ENCODE peak calls at places on chromosomes 16 and 17, in five cellular contexts. E is prostate gland, R is cardiac muscle cell, K is IMR-90, S is ovary. A is an unnamed sample.

GRCh38 chr17:29084476-29085148 is 41.7 kb downstream of the PIPOX start:
- DNase-seq in E (no peak), S (no peak), K (peak; percentile 55), R (no peak), A (no peak)

GRCh38 chr17:29577009-29577777 is 8.7 kb downstream of the TP53I13 start:
- DNase-seq in E (no peak), K (no peak), R (no peak), S (no peak), A (no peak)

GRCh38 chr16:50516401-50516800 is 31.8 kb upstream of the NKD1 start:
- DNase-seq in R (no peak), E (no peak), S (no peak), K (no peak), A (no peak)

GRCh38 chr17:3768786-3769185 is 32.2 kb downstream of the ITGAE start:
- DNase-seq in E (no peak), R (no peak), S (no peak), K (no peak), A (no peak)

GRCh38 chr17:80850817-80851216 is 140.8 kb upstream of the CHMP6 start:
- DNase-seq in K (peak; percentile 74), E (no peak), R (no peak), S (no peak), A (peak; percentile 86)

GRCh38 chr17:44219126-44219635 is 294 bp downstream of the UBTF start:
- DNase-seq in R (no peak), E (peak; percentile 42), S (peak; percentile 84), K (peak; percentile 65), A (peak; percentile 75)

GRCh38 chr17:40915721-40916256 is 21.7 kb downstream of the KRT23 start:
- DNase-seq in S (no peak), K (peak; percentile 77), R (no peak), E (no peak), A (peak; percentile 82)

GRCh38 chr17:1143573-1143972 is 36.2 kb downstream of the ABR start:
- DNase-seq in E (no peak), K (peak; percentile 34), R (peak; percentile 71), S (no peak), A (no peak)

GRCh38 chr17:58189436-58190146 is 2.9 kb upstream of the EPX start:
- DNase-seq in K (peak; percentile 81), E (no peak), S (no peak), R (no peak), A (peak; percentile 85)

GRCh38 chr17:1090454-1091189 is 89.2 kb downstream of the ABR start:
- DNase-seq in R (no peak), S (no peak), K (no peak), E (peak; percentile 54), A (peak; percentile 45)

GRCh38 chr17:39219647-39220154 is 6.0 kb downstream of the STAC2 start:
- DNase-seq in R (peak; percentile 57), S (no peak), K (no peak), E (peak; percentile 60), A (no peak)

GRCh38 chr16:88382491-88383400 is at the start of gene ZNF469:
- DNase-seq in E (no peak), S (peak; percentile 46), R (peak; percentile 69), K (peak; percentile 57), A (no peak)

DNA sequence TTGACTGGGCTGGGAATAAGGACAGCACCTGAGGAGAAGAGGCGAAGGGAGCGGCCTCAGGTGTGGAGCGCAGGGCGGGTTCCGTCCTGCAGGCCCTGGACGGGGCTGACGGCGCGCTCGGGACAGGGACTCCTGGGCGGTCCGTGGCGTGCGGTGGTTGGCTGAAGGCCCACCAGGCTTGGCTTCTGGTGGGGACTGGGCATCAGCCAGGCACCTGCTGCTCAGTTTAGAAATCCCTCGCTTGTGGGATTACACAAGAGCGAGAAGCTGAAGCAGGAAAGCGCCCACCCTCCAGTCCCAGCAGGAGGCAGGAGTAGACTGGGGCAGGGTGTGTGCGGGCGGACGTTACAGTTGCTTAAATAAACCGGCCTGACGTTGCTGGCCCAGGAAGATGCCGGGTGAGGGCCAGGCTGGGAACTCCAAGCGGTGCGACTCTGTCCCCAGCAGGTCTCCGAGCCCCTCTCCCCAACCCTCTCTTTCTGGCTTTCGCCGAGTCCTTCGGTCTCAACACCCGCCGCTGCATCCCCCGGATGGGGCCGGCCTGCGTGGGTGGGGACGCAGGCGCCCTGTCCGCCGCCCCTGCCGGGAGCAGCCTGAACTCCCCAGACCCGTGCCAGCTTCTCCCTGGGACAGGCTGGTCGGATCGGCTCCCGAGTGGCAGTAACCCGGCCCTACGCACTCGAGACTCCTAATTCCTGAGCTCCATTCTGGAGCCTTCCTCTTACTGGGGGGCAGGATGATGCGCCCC is 639 bp downstream of the MIF4GD start:
- DNase-seq in K (peak; percentile 76), R (peak; percentile 79), E (peak; percentile 60), S (peak; percentile 67), A (peak; percentile 82)
- TF ChIP-seq CTCF in K (peak; percentile 63), R (peak; percentile 47), E (no peak), S (no peak), A (peak; percentile 59)

GRCh38 chr16:3098459-3099394 is at the start of gene ZSCAN10:
- DNase-seq in K (no peak), E (no peak), S (no peak), R (no peak), A (no peak)
- H3K4me3 ChIP-seq in K (peak within 1 kb of the TSS; percentile 31), E (no peak within 1 kb of the TSS), S (no peak within 1 kb of the TSS), R (peak within 1 kb of the TSS; percentile 15), A (peak within 1 kb of the TSS; percentile 22)

DNA sequence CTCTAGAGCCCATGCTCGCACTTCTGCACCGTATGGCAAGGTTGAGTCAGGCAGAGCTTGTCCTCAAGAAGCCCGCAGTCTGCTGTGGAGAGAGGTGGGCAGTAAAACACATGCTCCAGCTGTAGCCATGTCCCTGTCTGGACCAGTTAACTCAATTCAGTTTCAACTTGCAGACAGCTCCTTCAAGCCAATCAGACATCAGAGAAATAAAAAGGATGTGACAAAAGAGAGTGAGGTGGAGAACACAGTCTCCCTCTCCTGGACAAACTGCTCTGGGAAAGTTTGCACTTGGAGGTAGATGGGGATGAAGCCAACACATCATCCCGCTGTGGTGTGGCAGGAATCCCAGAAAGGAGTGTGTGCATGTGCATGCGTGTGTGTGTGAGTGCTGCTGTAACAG is 358.5 kb upstream of the ASIC2 start:
- DNase-seq in R (no peak), S (no peak), E (no peak), K (peak; percentile 2), A (peak; percentile 9)
- TF ChIP-seq CTCF in R (no peak), S (no peak), E (no peak), K (no peak), A (peak; percentile 7)

GRCh38 chr16:29809850-29810698 is 1.9 kb upstream of the PRRT2 start:
- DNase-seq in K (no peak), S (peak; percentile 60), R (no peak), E (no peak), A (no peak)
- H3K4me3 ChIP-seq in K (no peak overlapping the region), S (no peak overlapping the region), R (no peak overlapping the region), E (peak overlapping the region; percentile 56), A (no peak overlapping the region)

GRCh38 chr17:13027246-13027645 is 9.4 kb upstream of the ELAC2 start:
- DNase-seq in K (peak; percentile 29), E (no peak), S (no peak), R (no peak), A (no peak)

GRCh38 chr17:13024526-13025263 is 6.9 kb upstream of the ELAC2 start:
- DNase-seq in E (peak; percentile 13), S (peak; percentile 57), R (peak; percentile 79), K (peak; percentile 52), A (peak; percentile 56)

GRCh38 chr17:13025687-13026086 is 7.9 kb upstream of the ELAC2 start:
- DNase-seq in R (no peak), K (no peak), S (no peak), E (no peak), A (no peak)

GRCh38 chr17:13025264-13025627 is 7.4 kb upstream of the ELAC2 start:
- DNase-seq in K (no peak), R (no peak), E (no peak), S (no peak), A (no peak)

DNA sequence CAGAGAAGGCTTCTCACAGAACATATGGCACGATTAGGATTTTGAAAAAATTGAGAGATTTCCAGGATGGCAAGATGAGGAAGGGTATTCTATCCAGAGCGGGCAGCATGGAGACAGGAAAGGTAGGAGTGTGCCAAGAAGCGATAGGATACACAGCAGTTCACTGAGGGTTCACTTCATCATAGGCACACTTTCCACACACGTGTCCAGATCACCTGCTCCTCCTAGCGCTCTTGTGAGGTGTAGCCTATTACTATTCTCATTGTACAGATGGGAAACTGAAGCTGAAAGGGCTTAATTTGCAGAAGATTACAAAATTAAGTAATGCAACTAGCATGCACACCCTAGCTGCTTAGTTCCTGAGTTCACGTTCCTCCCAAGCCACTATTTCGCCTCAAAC is 6.2 kb upstream of the ELAC2 start:
- DNase-seq in E (no peak), S (no peak), K (no peak), R (no peak), A (no peak)
- TF ChIP-seq CTCF in E (no peak), S (no peak), K (no peak), R (no peak), A (no peak)

A was measured in epithelial cell of esophagus.